ENCODE peak calls at places on chromosomes 16 and 17, in four cellular contexts. One of them, this sample, is unnamed.

GRCh38 chr17:4665027-4665426 is 23.5 kb upstream of the ALOX15 start:
- DNase-seq in OCI-LY7: no peak
- DNase-seq in CD4-positive, alpha-beta memory T cell: no peak
- DNase-seq in CD8-positive, alpha-beta T cell: no peak
- DNase-seq in this sample: no peak

GRCh38 chr17:20920813-20921199 is 122.0 kb downstream of the USP22 start:
- DNase-seq in CD4-positive, alpha-beta memory T cell: no peak
- DNase-seq in OCI-LY7: no peak
- DNase-seq in CD8-positive, alpha-beta T cell: no peak
- DNase-seq in this sample: no peak

GRCh38 chr16:77322757-77323156 is 112.1 kb downstream of the ADAMTS18 start:
- DNase-seq in OCI-LY7: no peak
- DNase-seq in CD8-positive, alpha-beta T cell: no peak
- DNase-seq in CD4-positive, alpha-beta memory T cell: no peak
- DNase-seq in this sample: no peak

GRCh38 chr17:48579738-48580543 is 1.8 kb upstream of the HOXB4 start:
- DNase-seq in OCI-LY7: no peak
- DNase-seq in CD8-positive, alpha-beta T cell: no peak
- DNase-seq in CD4-positive, alpha-beta memory T cell: no peak
- DNase-seq in this sample: no peak

GRCh38 chr17:37744961-37745800 is at the start of gene HNF1B:
- DNase-seq in CD8-positive, alpha-beta T cell: no peak
- DNase-seq in OCI-LY7: no peak
- DNase-seq in CD4-positive, alpha-beta memory T cell: no peak
- DNase-seq in this sample: no peak

GRCh38 chr16:18983565-18984424 is at the start of gene TMC7:
- DNase-seq in CD8-positive, alpha-beta T cell: no peak
- DNase-seq in CD4-positive, alpha-beta memory T cell: no peak
- DNase-seq in OCI-LY7: no peak
- DNase-seq in this sample: no peak

GRCh38 chr17:65364408-65364807 is 197.0 kb downstream of the AXIN2 start:
- DNase-seq in OCI-LY7: no peak
- DNase-seq in CD4-positive, alpha-beta memory T cell: no peak
- DNase-seq in CD8-positive, alpha-beta T cell: no peak
- DNase-seq in this sample: no peak

GRCh38 chr17:7822126-7822525 is 11.9 kb upstream of the KDM6B start:
- DNase-seq in OCI-LY7: no peak
- DNase-seq in CD8-positive, alpha-beta T cell: no peak
- DNase-seq in CD4-positive, alpha-beta memory T cell: no peak
- DNase-seq in this sample: no peak

GRCh38 chr17:11241611-11242226 is 706 bp downstream of the SHISA6 start:
- DNase-seq in OCI-LY7: no peak
- DNase-seq in CD8-positive, alpha-beta T cell: no peak
- DNase-seq in CD4-positive, alpha-beta memory T cell: no peak
- DNase-seq in this sample: no peak

GRCh38 chr16:55622930-55623561 is 32.7 kb upstream of the SLC6A2 start:
- DNase-seq in CD8-positive, alpha-beta T cell: no peak
- DNase-seq in OCI-LY7: peak; percentile 9
- DNase-seq in CD4-positive, alpha-beta memory T cell: no peak
- DNase-seq in this sample: no peak

GRCh38 chr17:75003070-75003956 is 9.2 kb upstream of the MRPL58 start:
- DNase-seq in CD8-positive, alpha-beta T cell: no peak
- DNase-seq in OCI-LY7: no peak
- DNase-seq in CD4-positive, alpha-beta memory T cell: no peak
- DNase-seq in this sample: no peak

GRCh38 chr16:88387177-88387576 is 4.4 kb downstream of the ZNF469 start:
- DNase-seq in CD8-positive, alpha-beta T cell: no peak
- DNase-seq in CD4-positive, alpha-beta memory T cell: no peak
- DNase-seq in OCI-LY7: no peak
- DNase-seq in this sample: no peak

GRCh38 chr16:14522617-14523135 is 107.4 kb downstream of the PARN start:
- DNase-seq in OCI-LY7: no peak
- DNase-seq in CD4-positive, alpha-beta memory T cell: no peak
- DNase-seq in CD8-positive, alpha-beta T cell: no peak
- DNase-seq in this sample: no peak

GRCh38 chr17:4582101-4582501 is 2.2 kb upstream of the SMTNL2 start:
- DNase-seq in CD4-positive, alpha-beta memory T cell: no peak
- DNase-seq in OCI-LY7: no peak
- DNase-seq in CD8-positive, alpha-beta T cell: no peak
- DNase-seq in this sample: no peak

GRCh38 chr16:854808-855410 is 54.4 kb upstream of the GNG13 start:
- DNase-seq in OCI-LY7: no peak
- DNase-seq in CD8-positive, alpha-beta T cell: no peak
- DNase-seq in CD4-positive, alpha-beta memory T cell: no peak
- DNase-seq in this sample: no peak

GRCh38 chr16:853981-854807 is 53.7 kb upstream of the GNG13 start:
- DNase-seq in CD8-positive, alpha-beta T cell: no peak
- DNase-seq in OCI-LY7: no peak
- DNase-seq in CD4-positive, alpha-beta memory T cell: no peak
- DNase-seq in this sample: no peak

GRCh38 chr16:856811-857210 is 56.3 kb upstream of the GNG13 start:
- DNase-seq in CD8-positive, alpha-beta T cell: no peak
- DNase-seq in OCI-LY7: no peak
- DNase-seq in CD4-positive, alpha-beta memory T cell: no peak
- DNase-seq in this sample: no peak

GRCh38 chr16:855471-855870 is 54.9 kb upstream of the GNG13 start:
- DNase-seq in CD8-positive, alpha-beta T cell: no peak
- DNase-seq in CD4-positive, alpha-beta memory T cell: no peak
- DNase-seq in OCI-LY7: no peak
- DNase-seq in this sample: no peak

DNA sequence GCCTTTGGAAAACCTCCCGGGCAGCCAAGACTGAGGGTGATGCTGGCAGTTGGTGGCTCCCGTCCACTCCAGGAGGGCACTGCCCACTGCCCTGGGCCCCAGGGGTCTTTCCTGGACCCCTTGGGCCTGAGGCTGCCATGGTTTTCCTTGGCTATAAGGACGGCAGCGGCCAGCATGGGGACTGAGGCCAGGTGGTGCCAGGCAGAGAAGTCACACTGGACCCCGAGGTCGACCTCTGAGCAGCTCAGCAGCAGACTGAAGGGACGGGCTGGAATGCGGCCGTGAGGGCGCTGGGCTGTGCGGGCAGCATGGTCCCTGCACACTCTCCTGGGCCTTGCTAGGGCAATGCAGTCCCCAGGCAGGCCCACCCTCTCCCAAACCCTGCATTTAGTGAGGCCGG is 55.6 kb upstream of the GNG13 start:
- DNase-seq in CD8-positive, alpha-beta T cell: no peak
- DNase-seq in CD4-positive, alpha-beta memory T cell: no peak
- DNase-seq in OCI-LY7: no peak
- DNase-seq in this sample: no peak
- H3K9me3 ChIP-seq in CD8-positive, alpha-beta T cell: no peaks in the 10 kb centered on the region
- H3K9me3 ChIP-seq in CD4-positive, alpha-beta memory T cell: no peaks in the 10 kb centered on the region
- H3K9me3 ChIP-seq in OCI-LY7: no peaks in the 10 kb centered on the region
- H3K9me3 ChIP-seq in this sample: no peaks in the 10 kb centered on the region

DNA sequence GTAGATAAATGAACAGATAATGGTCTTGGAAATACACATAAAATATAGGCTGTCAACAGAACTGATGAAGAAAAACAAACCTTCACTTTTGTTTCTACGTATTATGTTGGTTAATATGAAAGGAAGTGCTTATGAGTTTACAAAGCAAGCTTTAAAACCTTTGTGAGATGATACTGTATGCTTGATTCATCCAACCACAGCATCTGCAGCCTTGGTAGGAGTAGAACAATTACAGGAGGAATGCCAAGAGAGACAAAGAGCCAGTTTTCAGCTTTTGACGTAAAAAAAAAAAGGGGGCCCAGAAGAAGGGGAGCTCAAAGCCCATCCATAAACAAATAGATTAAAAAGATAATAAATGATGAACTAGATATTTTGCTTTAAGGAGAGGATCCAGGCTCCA is 13.3 kb downstream of the FAM20A start:
- DNase-seq in CD8-positive, alpha-beta T cell: no peak
- DNase-seq in OCI-LY7: no peak
- DNase-seq in CD4-positive, alpha-beta memory T cell: no peak
- DNase-seq in this sample: no peak
- H3K9me3 ChIP-seq in CD8-positive, alpha-beta T cell: no peaks in the 10 kb centered on the region
- H3K9me3 ChIP-seq in OCI-LY7: no peaks in the 10 kb centered on the region
- H3K9me3 ChIP-seq in CD4-positive, alpha-beta memory T cell: no peaks in the 10 kb centered on the region
- H3K9me3 ChIP-seq in this sample: no peaks in the 10 kb centered on the region

GRCh38 chr16:31876955-31877828 is 3.6 kb downstream of the ZNF267 start:
- DNase-seq in OCI-LY7: no peak
- DNase-seq in CD8-positive, alpha-beta T cell: peak; percentile 47
- DNase-seq in CD4-positive, alpha-beta memory T cell: peak; percentile 48
- DNase-seq in this sample: no peak

GRCh38 chr16:31879937-31880321 is 6.3 kb downstream of the ZNF267 start:
- DNase-seq in CD8-positive, alpha-beta T cell: no peak
- DNase-seq in OCI-LY7: no peak
- DNase-seq in CD4-positive, alpha-beta memory T cell: no peak
- DNase-seq in this sample: no peak

GRCh38 chr16:31875112-31875803 is 1.7 kb downstream of the ZNF267 start:
- DNase-seq in OCI-LY7: peak; percentile 56
- DNase-seq in CD8-positive, alpha-beta T cell: no peak
- DNase-seq in CD4-positive, alpha-beta memory T cell: no peak
- DNase-seq in this sample: no peak

GRCh38 chr16:31880322-31880979 is 6.8 kb downstream of the ZNF267 start:
- DNase-seq in CD8-positive, alpha-beta T cell: no peak
- DNase-seq in CD4-positive, alpha-beta memory T cell: no peak
- DNase-seq in OCI-LY7: no peak
- DNase-seq in this sample: no peak

DNA sequence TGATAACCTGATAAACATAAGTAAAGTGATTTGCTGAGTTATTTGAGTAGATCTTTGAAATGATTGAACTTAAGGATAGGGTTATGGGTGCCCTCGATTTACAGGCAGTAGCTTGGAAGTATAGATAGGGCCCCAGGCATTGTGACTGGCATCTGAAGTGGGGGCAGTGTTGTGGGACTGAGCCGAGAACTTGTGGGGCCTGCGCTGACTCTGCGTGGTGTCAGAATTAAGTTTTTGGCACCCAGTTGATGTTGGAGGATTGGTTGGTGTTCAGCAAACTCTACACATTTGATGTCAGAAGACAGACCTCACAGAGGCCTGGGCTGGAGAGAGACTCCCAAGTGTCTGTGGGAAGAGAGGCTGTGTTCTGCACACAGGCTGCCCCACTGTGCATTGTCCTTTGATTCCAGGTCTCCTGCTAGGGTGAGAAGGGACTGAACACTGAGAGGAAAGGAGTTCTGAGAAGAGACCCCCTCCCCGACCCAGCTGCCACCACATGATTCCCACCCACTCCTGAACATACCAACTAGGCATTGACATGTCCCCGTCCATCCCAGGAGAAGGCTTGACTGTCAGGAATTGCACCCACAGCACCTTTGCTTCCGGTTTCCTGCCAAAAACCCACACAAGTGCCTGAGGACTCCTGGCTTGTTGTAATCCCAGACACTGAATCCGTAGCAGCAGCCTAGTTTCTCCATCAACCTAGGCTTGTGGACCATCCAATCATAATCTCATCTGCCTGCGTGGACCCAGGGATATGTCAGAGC is 4.5 kb downstream of the ZNF267 start:
- DNase-seq in CD4-positive, alpha-beta memory T cell: no peak
- DNase-seq in CD8-positive, alpha-beta T cell: no peak
- DNase-seq in OCI-LY7: no peak
- DNase-seq in this sample: no peak
- H3K9me3 ChIP-seq in CD4-positive, alpha-beta memory T cell: no peaks in the 10 kb centered on the region
- H3K9me3 ChIP-seq in CD8-positive, alpha-beta T cell: no peaks in the 10 kb centered on the region
- H3K9me3 ChIP-seq in OCI-LY7: peaks cover 30% of the 10 kb centered on the region
- H3K9me3 ChIP-seq in this sample: peaks cover 6% of the 10 kb centered on the region

DNA sequence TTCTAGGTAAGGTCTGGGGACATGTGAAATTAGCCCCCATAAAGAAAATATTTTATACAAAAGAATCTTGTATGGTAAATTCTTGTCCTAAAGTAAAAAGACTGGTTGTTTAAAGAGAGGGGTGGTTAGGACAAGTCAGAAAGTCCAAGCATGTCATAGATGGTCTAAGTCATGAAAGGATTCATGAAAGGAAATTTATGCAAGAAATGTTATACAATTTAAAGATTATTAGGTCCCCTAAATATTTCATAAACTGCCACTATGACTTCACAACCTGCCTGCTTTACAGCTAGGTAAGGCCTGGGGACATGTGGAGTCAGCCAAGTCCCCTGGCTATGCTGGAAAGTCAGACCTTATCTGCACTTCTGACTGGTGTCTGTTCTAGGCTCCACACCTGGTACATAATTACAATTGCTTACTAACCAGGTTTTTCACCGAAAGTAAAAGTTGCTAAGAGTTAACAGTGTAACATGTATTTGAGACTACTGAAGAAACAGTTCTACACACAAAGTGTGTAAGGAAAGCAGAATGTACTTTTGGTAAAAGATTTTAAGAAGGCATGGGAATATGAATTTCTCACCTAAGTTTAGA is 17.0 kb downstream of the N4BP1 start:
- DNase-seq in CD4-positive, alpha-beta memory T cell: no peak
- DNase-seq in CD8-positive, alpha-beta T cell: no peak
- DNase-seq in OCI-LY7: peak; percentile 50
- DNase-seq in this sample: no peak
- H3K9me3 ChIP-seq in CD4-positive, alpha-beta memory T cell: peaks cover 5% of the 10 kb centered on the region
- H3K9me3 ChIP-seq in CD8-positive, alpha-beta T cell: no peaks in the 10 kb centered on the region
- H3K9me3 ChIP-seq in OCI-LY7: peaks cover 55% of the 10 kb centered on the region
- H3K9me3 ChIP-seq in this sample: no peaks in the 10 kb centered on the region

GRCh38 chr17:34012709-34013375 is 242.2 kb upstream of the CCL2 start:
- DNase-seq in CD4-positive, alpha-beta memory T cell: no peak
- DNase-seq in CD8-positive, alpha-beta T cell: no peak
- DNase-seq in OCI-LY7: no peak
- DNase-seq in this sample: no peak

GRCh38 chr17:34009946-34010345 is 245.1 kb upstream of the CCL2 start:
- DNase-seq in CD8-positive, alpha-beta T cell: no peak
- DNase-seq in CD4-positive, alpha-beta memory T cell: no peak
- DNase-seq in OCI-LY7: no peak
- DNase-seq in this sample: no peak

GRCh38 chr17:34006126-34006525 is 249.0 kb upstream of the CCL2 start:
- DNase-seq in CD8-positive, alpha-beta T cell: no peak
- DNase-seq in OCI-LY7: no peak
- DNase-seq in CD4-positive, alpha-beta memory T cell: no peak
- DNase-seq in this sample: no peak

GRCh38 chr17:34011599-34011998 is 243.5 kb upstream of the CCL2 start:
- DNase-seq in CD8-positive, alpha-beta T cell: no peak
- DNase-seq in CD4-positive, alpha-beta memory T cell: no peak
- DNase-seq in OCI-LY7: no peak
- DNase-seq in this sample: no peak

GRCh38 chr17:34010534-34010933 is 244.6 kb upstream of the CCL2 start:
- DNase-seq in CD4-positive, alpha-beta memory T cell: no peak
- DNase-seq in CD8-positive, alpha-beta T cell: no peak
- DNase-seq in OCI-LY7: no peak
- DNase-seq in this sample: no peak
- H3K9me3 ChIP-seq in CD4-positive, alpha-beta memory T cell: no peaks in the 10 kb centered on the region
- H3K9me3 ChIP-seq in CD8-positive, alpha-beta T cell: no peaks in the 10 kb centered on the region
- H3K9me3 ChIP-seq in OCI-LY7: no peaks in the 10 kb centered on the region
- H3K9me3 ChIP-seq in this sample: no peaks in the 10 kb centered on the region

GRCh38 chr16:35751191-35751941 is 2292.0 kb downstream of the TP53TG3F start:
- DNase-seq in CD8-positive, alpha-beta T cell: no peak
- DNase-seq in CD4-positive, alpha-beta memory T cell: no peak
- DNase-seq in OCI-LY7: no peak
- DNase-seq in this sample: no peak
- H3K9me3 ChIP-seq in CD8-positive, alpha-beta T cell: no peaks in the 10 kb centered on the region
- H3K9me3 ChIP-seq in CD4-positive, alpha-beta memory T cell: no peaks in the 10 kb centered on the region
- H3K9me3 ChIP-seq in OCI-LY7: peaks cover 5% of the 10 kb centered on the region
- H3K9me3 ChIP-seq in this sample: no peaks in the 10 kb centered on the region

This sample was measured in T-helper 17 cell.